ENCODE peak calls at places on chromosome 12, in eight cellular contexts. One of them, this sample, is unnamed. For H3K4me1, the result is how much of the 10 kb centered on the place peaks cover.

GRCh38 chr12:82242729-82243128 is 115.5 kb downstream of the CCDC59 start:
- DNase-seq in upper lobe of right lung: no peak
- DNase-seq in CD8-positive, alpha-beta T cell: no peak
- DNase-seq in SK-N-SH: no peak
- DNase-seq in GM23338: no peak
- DNase-seq in lower lobe of right lung: no peak
- DNase-seq in adrenal gland: no peak
- DNase-seq in fibroblast of lung: no peak
- DNase-seq in this sample: no peak

GRCh38 chr12:123958462-123958861 is 14.2 kb downstream of the CCDC92 start:
- DNase-seq in lower lobe of right lung: no peak
- DNase-seq in adrenal gland: no peak
- DNase-seq in upper lobe of right lung: no peak
- DNase-seq in GM23338: no peak
- DNase-seq in fibroblast of lung: no peak
- DNase-seq in SK-N-SH: no peak
- DNase-seq in CD8-positive, alpha-beta T cell: no peak
- DNase-seq in this sample: no peak

GRCh38 chr12:26728205-26729050 is 104.6 kb downstream of the ITPR2 start:
- DNase-seq in fibroblast of lung: peak
- DNase-seq in SK-N-SH: no peak
- DNase-seq in GM23338: no peak
- DNase-seq in adrenal gland: no peak
- DNase-seq in upper lobe of right lung: no peak
- DNase-seq in lower lobe of right lung: no peak
- DNase-seq in CD8-positive, alpha-beta T cell: no peak
- DNase-seq in this sample: no peak

GRCh38 chr12:45483571-45483970 is 245.9 kb upstream of the ARID2 start:
- DNase-seq in GM23338: no peak
- DNase-seq in adrenal gland: no peak
- DNase-seq in lower lobe of right lung: no peak
- DNase-seq in fibroblast of lung: peak
- DNase-seq in SK-N-SH: no peak
- DNase-seq in upper lobe of right lung: no peak
- DNase-seq in CD8-positive, alpha-beta T cell: no peak
- DNase-seq in this sample: no peak

GRCh38 chr12:132560831-132561783 is 49.3 kb downstream of the LRCOL1 start:
- DNase-seq in fibroblast of lung: peak
- DNase-seq in lower lobe of right lung: peak
- DNase-seq in SK-N-SH: peak
- DNase-seq in GM23338: peak
- DNase-seq in CD8-positive, alpha-beta T cell: peak
- DNase-seq in upper lobe of right lung: peak
- DNase-seq in adrenal gland: peak
- DNase-seq in this sample: peak

GRCh38 chr12:76964784-76965571 is 86.2 kb upstream of the CSRP2 start:
- DNase-seq in lower lobe of right lung: no peak
- DNase-seq in upper lobe of right lung: no peak
- DNase-seq in SK-N-SH: no peak
- DNase-seq in CD8-positive, alpha-beta T cell: no peak
- DNase-seq in GM23338: peak
- DNase-seq in fibroblast of lung: no peak
- DNase-seq in adrenal gland: no peak
- DNase-seq in this sample: no peak

GRCh38 chr12:182381-182883 is 31.5 kb downstream of the SLC6A12 start:
- DNase-seq in SK-N-SH: no peak
- DNase-seq in GM23338: no peak
- DNase-seq in lower lobe of right lung: peak
- DNase-seq in CD8-positive, alpha-beta T cell: no peak
- DNase-seq in fibroblast of lung: peak
- DNase-seq in upper lobe of right lung: no peak
- DNase-seq in adrenal gland: no peak
- DNase-seq in this sample: no peak

GRCh38 chr12:52608826-52609630 is 7.8 kb upstream of the KRT72 start:
- DNase-seq in SK-N-SH: no peak
- DNase-seq in adrenal gland: peak
- DNase-seq in GM23338: no peak
- DNase-seq in fibroblast of lung: no peak
- DNase-seq in lower lobe of right lung: no peak
- DNase-seq in CD8-positive, alpha-beta T cell: no peak
- DNase-seq in upper lobe of right lung: peak
- DNase-seq in this sample: no peak

GRCh38 chr12:49032276-49032675 is 13.7 kb upstream of the PRKAG1 start:
- DNase-seq in adrenal gland: no peak
- DNase-seq in lower lobe of right lung: no peak
- DNase-seq in fibroblast of lung: no peak
- DNase-seq in SK-N-SH: no peak
- DNase-seq in upper lobe of right lung: no peak
- DNase-seq in CD8-positive, alpha-beta T cell: no peak
- DNase-seq in GM23338: no peak
- DNase-seq in this sample: no peak

GRCh38 chr12:40768125-40768864 is 76.1 kb downstream of the CNTN1 start:
- DNase-seq in CD8-positive, alpha-beta T cell: no peak
- DNase-seq in fibroblast of lung: no peak
- DNase-seq in GM23338: no peak
- DNase-seq in adrenal gland: no peak
- DNase-seq in upper lobe of right lung: no peak
- DNase-seq in SK-N-SH: no peak
- DNase-seq in lower lobe of right lung: no peak
- DNase-seq in this sample: no peak

GRCh38 chr12:106790020-106790419 is 15.5 kb downstream of the RIC8B start:
- DNase-seq in adrenal gland: no peak
- DNase-seq in upper lobe of right lung: no peak
- DNase-seq in GM23338: no peak
- DNase-seq in CD8-positive, alpha-beta T cell: no peak
- DNase-seq in fibroblast of lung: no peak
- DNase-seq in SK-N-SH: no peak
- DNase-seq in lower lobe of right lung: no peak
- DNase-seq in this sample: no peak

GRCh38 chr12:19010087-19010486 is 119.4 kb upstream of the PLEKHA5 start:
- DNase-seq in fibroblast of lung: no peak
- DNase-seq in adrenal gland: no peak
- DNase-seq in upper lobe of right lung: no peak
- DNase-seq in lower lobe of right lung: no peak
- DNase-seq in CD8-positive, alpha-beta T cell: no peak
- DNase-seq in SK-N-SH: no peak
- DNase-seq in GM23338: no peak
- DNase-seq in this sample: no peak

GRCh38 chr12:123139926-123140674 is 10.8 kb downstream of the PITPNM2 start:
- DNase-seq in lower lobe of right lung: no peak
- DNase-seq in upper lobe of right lung: no peak
- DNase-seq in CD8-positive, alpha-beta T cell: no peak
- DNase-seq in SK-N-SH: no peak
- DNase-seq in GM23338: peak
- DNase-seq in fibroblast of lung: peak
- DNase-seq in adrenal gland: peak
- DNase-seq in this sample: peak

GRCh38 chr12:51349026-51349425 is 2.5 kb upstream of the CELA1 start:
- DNase-seq in upper lobe of right lung: no peak
- DNase-seq in CD8-positive, alpha-beta T cell: no peak
- DNase-seq in adrenal gland: no peak
- DNase-seq in fibroblast of lung: peak
- DNase-seq in lower lobe of right lung: no peak
- DNase-seq in GM23338: no peak
- DNase-seq in SK-N-SH: no peak
- DNase-seq in this sample: no peak

GRCh38 chr12:111384596-111384995 is 15.7 kb upstream of the PHETA1 start:
- DNase-seq in upper lobe of right lung: no peak
- DNase-seq in lower lobe of right lung: no peak
- DNase-seq in GM23338: no peak
- DNase-seq in adrenal gland: no peak
- DNase-seq in SK-N-SH: no peak
- DNase-seq in CD8-positive, alpha-beta T cell: no peak
- DNase-seq in fibroblast of lung: no peak
- DNase-seq in this sample: no peak

GRCh38 chr12:53062977-53063707 is 13.3 kb downstream of the TNS2 start:
- DNase-seq in GM23338: no peak
- DNase-seq in CD8-positive, alpha-beta T cell: no peak
- DNase-seq in SK-N-SH: peak
- DNase-seq in adrenal gland: no peak
- DNase-seq in fibroblast of lung: no peak
- DNase-seq in lower lobe of right lung: no peak
- DNase-seq in upper lobe of right lung: peak
- DNase-seq in this sample: no peak

GRCh38 chr12:126772171-126772864 is 1494.7 kb upstream of the TMEM132C start:
- DNase-seq in adrenal gland: no peak
- DNase-seq in upper lobe of right lung: no peak
- DNase-seq in SK-N-SH: no peak
- DNase-seq in CD8-positive, alpha-beta T cell: no peak
- DNase-seq in fibroblast of lung: peak
- DNase-seq in GM23338: no peak
- DNase-seq in lower lobe of right lung: no peak
- DNase-seq in this sample: peak

GRCh38 chr12:112182499-112182898 is 57.1 kb downstream of the TRAFD1 start:
- DNase-seq in fibroblast of lung: peak
- DNase-seq in adrenal gland: no peak
- DNase-seq in CD8-positive, alpha-beta T cell: no peak
- DNase-seq in GM23338: no peak
- DNase-seq in lower lobe of right lung: no peak
- DNase-seq in SK-N-SH: no peak
- DNase-seq in upper lobe of right lung: no peak
- DNase-seq in this sample: no peak

GRCh38 chr12:45122776-45123380 is 72.0 kb upstream of the DBX2 start:
- DNase-seq in upper lobe of right lung: no peak
- DNase-seq in adrenal gland: no peak
- DNase-seq in SK-N-SH: peak
- DNase-seq in fibroblast of lung: peak
- DNase-seq in lower lobe of right lung: no peak
- DNase-seq in GM23338: peak
- DNase-seq in CD8-positive, alpha-beta T cell: no peak
- DNase-seq in this sample: no peak

GRCh38 chr12:1332327-1332726 is 262.1 kb downstream of the FBXL14 start:
- DNase-seq in CD8-positive, alpha-beta T cell: no peak
- DNase-seq in adrenal gland: no peak
- DNase-seq in upper lobe of right lung: no peak
- DNase-seq in SK-N-SH: no peak
- DNase-seq in lower lobe of right lung: no peak
- DNase-seq in fibroblast of lung: no peak
- DNase-seq in GM23338: no peak
- DNase-seq in this sample: peak

GRCh38 chr12:56020437-56021189 is at the start of gene IKZF4:
- DNase-seq in adrenal gland: peak
- DNase-seq in SK-N-SH: peak
- DNase-seq in upper lobe of right lung: peak
- DNase-seq in fibroblast of lung: peak
- DNase-seq in CD8-positive, alpha-beta T cell: no peak
- DNase-seq in GM23338: peak
- DNase-seq in lower lobe of right lung: peak
- DNase-seq in this sample: no peak

GRCh38 chr12:85322715-85323114 is 42.7 kb downstream of the ALX1 start:
- DNase-seq in adrenal gland: no peak
- DNase-seq in fibroblast of lung: peak
- DNase-seq in lower lobe of right lung: no peak
- DNase-seq in CD8-positive, alpha-beta T cell: no peak
- DNase-seq in GM23338: no peak
- DNase-seq in upper lobe of right lung: no peak
- DNase-seq in SK-N-SH: no peak
- DNase-seq in this sample: no peak

GRCh38 chr12:1281683-1282366 is 290.8 kb downstream of the ERC1 start:
- DNase-seq in lower lobe of right lung: no peak
- DNase-seq in CD8-positive, alpha-beta T cell: no peak
- DNase-seq in upper lobe of right lung: no peak
- DNase-seq in fibroblast of lung: peak
- DNase-seq in GM23338: no peak
- DNase-seq in SK-N-SH: no peak
- DNase-seq in adrenal gland: no peak
- DNase-seq in this sample: no peak

GRCh38 chr12:3157581-3158328 is 80.6 kb downstream of the TSPAN9 start:
- DNase-seq in lower lobe of right lung: no peak
- DNase-seq in adrenal gland: no peak
- DNase-seq in CD8-positive, alpha-beta T cell: no peak
- DNase-seq in SK-N-SH: peak
- DNase-seq in fibroblast of lung: no peak
- DNase-seq in GM23338: no peak
- DNase-seq in upper lobe of right lung: no peak
- DNase-seq in this sample: no peak

GRCh38 chr12:105418232-105418631 is 87.7 kb downstream of the C12orf75 start:
- DNase-seq in lower lobe of right lung: no peak
- DNase-seq in CD8-positive, alpha-beta T cell: no peak
- DNase-seq in upper lobe of right lung: no peak
- DNase-seq in SK-N-SH: no peak
- DNase-seq in fibroblast of lung: peak
- DNase-seq in adrenal gland: no peak
- DNase-seq in GM23338: peak
- DNase-seq in this sample: no peak

GRCh38 chr12:91622981-91623380 is 440.4 kb upstream of the DCN start:
- DNase-seq in upper lobe of right lung: no peak
- DNase-seq in GM23338: no peak
- DNase-seq in SK-N-SH: no peak
- DNase-seq in fibroblast of lung: no peak
- DNase-seq in CD8-positive, alpha-beta T cell: no peak
- DNase-seq in adrenal gland: no peak
- DNase-seq in lower lobe of right lung: no peak
- DNase-seq in this sample: no peak
- H3K4me3 ChIP-seq in upper lobe of right lung: no peak
- H3K4me3 ChIP-seq in GM23338: no peak
- H3K4me3 ChIP-seq in SK-N-SH: no peak
- H3K4me3 ChIP-seq in fibroblast of lung: no peak
- H3K4me3 ChIP-seq in CD8-positive, alpha-beta T cell: no peak
- H3K4me3 ChIP-seq in adrenal gland: no peak
- H3K4me3 ChIP-seq in lower lobe of right lung: no peak
- H3K4me3 ChIP-seq in this sample: no peak

DNA sequence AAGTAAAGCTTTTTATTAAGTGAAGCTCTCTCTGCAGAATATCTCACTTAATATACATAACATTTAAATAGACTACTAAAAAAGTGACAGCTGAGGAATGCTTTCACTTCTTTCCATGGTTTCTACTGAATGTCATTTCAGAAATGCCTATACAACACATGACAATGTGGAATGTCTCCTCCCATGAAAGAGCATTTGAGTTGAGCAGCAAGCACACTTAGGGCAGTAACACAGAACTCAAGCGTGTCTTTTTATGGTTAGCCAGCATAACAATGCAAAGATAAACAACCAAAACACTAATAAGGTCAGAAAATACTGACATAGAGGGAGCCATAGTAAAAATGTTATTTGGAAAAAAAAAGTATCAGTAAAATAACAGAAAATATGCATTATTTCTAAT is 9.4 kb downstream of the PPP1R12A start:
- DNase-seq in GM23338: no peak
- DNase-seq in adrenal gland: no peak
- DNase-seq in fibroblast of lung: peak
- DNase-seq in SK-N-SH: no peak
- DNase-seq in upper lobe of right lung: no peak
- DNase-seq in CD8-positive, alpha-beta T cell: no peak
- DNase-seq in lower lobe of right lung: no peak
- DNase-seq in this sample: no peak
- H3K4me1 ChIP-seq in GM23338: under half
- H3K4me1 ChIP-seq in adrenal gland: under half
- H3K4me1 ChIP-seq in fibroblast of lung: under half
- H3K4me1 ChIP-seq in SK-N-SH: under half
- H3K4me1 ChIP-seq in upper lobe of right lung: under half
- H3K4me1 ChIP-seq in CD8-positive, alpha-beta T cell: under half
- H3K4me1 ChIP-seq in lower lobe of right lung: under half
- H3K4me1 ChIP-seq in this sample: under half

GRCh38 chr12:71242511-71242910 is 84.7 kb upstream of the TSPAN8 start:
- DNase-seq in lower lobe of right lung: no peak
- DNase-seq in GM23338: no peak
- DNase-seq in SK-N-SH: no peak
- DNase-seq in adrenal gland: no peak
- DNase-seq in CD8-positive, alpha-beta T cell: no peak
- DNase-seq in fibroblast of lung: peak
- DNase-seq in upper lobe of right lung: no peak
- DNase-seq in this sample: no peak
- TF ChIP-seq CTCF in lower lobe of right lung: no peak
- TF ChIP-seq CTCF in GM23338: no peak
- TF ChIP-seq CTCF in SK-N-SH: no peak
- TF ChIP-seq CTCF in adrenal gland: no peak
- TF ChIP-seq CTCF in CD8-positive, alpha-beta T cell: no peak
- TF ChIP-seq CTCF in fibroblast of lung: no peak
- TF ChIP-seq CTCF in upper lobe of right lung: no peak
- TF ChIP-seq CTCF in this sample: no peak

GRCh38 chr12:24424376-24424775 is 474.9 kb upstream of the SOX5 start:
- DNase-seq in upper lobe of right lung: no peak
- DNase-seq in CD8-positive, alpha-beta T cell: no peak
- DNase-seq in SK-N-SH: no peak
- DNase-seq in lower lobe of right lung: no peak
- DNase-seq in GM23338: no peak
- DNase-seq in fibroblast of lung: no peak
- DNase-seq in adrenal gland: no peak
- DNase-seq in this sample: no peak
- H3K4me3 ChIP-seq in upper lobe of right lung: no peak
- H3K4me3 ChIP-seq in CD8-positive, alpha-beta T cell: no peak
- H3K4me3 ChIP-seq in SK-N-SH: no peak
- H3K4me3 ChIP-seq in lower lobe of right lung: no peak
- H3K4me3 ChIP-seq in GM23338: no peak
- H3K4me3 ChIP-seq in fibroblast of lung: no peak
- H3K4me3 ChIP-seq in adrenal gland: no peak
- H3K4me3 ChIP-seq in this sample: no peak

This sample was measured in transverse colon.